ENCODE peak calls at places on chromosomes 5 and 9, in four cellular contexts. One of them, this sample, is unnamed.

GRCh38 chr9:110133608-110134214 is 74.2 kb downstream of the C9orf152 start:
- DNase-seq in activated effector memory CD4-positive, alpha-beta T cell treated with Interleukin-2 at 50 U/mL for 16 hours: no peak
- DNase-seq in GM10248: no peak
- DNase-seq in pons: no peak
- DNase-seq in this sample: no peak

GRCh38 chr9:135410831-135411473 is 68.6 kb upstream of the PPP1R26 start:
- DNase-seq in pons: no peak
- DNase-seq in GM10248: no peak
- DNase-seq in activated effector memory CD4-positive, alpha-beta T cell treated with Interleukin-2 at 50 U/mL for 16 hours: no peak
- DNase-seq in this sample: no peak

GRCh38 chr5:100517301-100517974 is 17.7 kb upstream of the FAM174A start:
- DNase-seq in GM10248: no peak
- DNase-seq in pons: no peak
- DNase-seq in activated effector memory CD4-positive, alpha-beta T cell treated with Interleukin-2 at 50 U/mL for 16 hours: no peak
- DNase-seq in this sample: no peak

GRCh38 chr5:139371482-139372435 is 11.3 kb downstream of the SLC23A1 start:
- DNase-seq in GM10248: no peak
- DNase-seq in activated effector memory CD4-positive, alpha-beta T cell treated with Interleukin-2 at 50 U/mL for 16 hours: no peak
- DNase-seq in pons: no peak
- DNase-seq in this sample: no peak

GRCh38 chr5:126656397-126657007 is 55.8 kb downstream of the PHAX start:
- DNase-seq in pons: peak
- DNase-seq in activated effector memory CD4-positive, alpha-beta T cell treated with Interleukin-2 at 50 U/mL for 16 hours: no peak
- DNase-seq in GM10248: peak
- DNase-seq in this sample: peak

GRCh38 chr9:129720181-129720864 is 32.5 kb downstream of the PTGES start:
- DNase-seq in pons: no peak
- DNase-seq in GM10248: no peak
- DNase-seq in activated effector memory CD4-positive, alpha-beta T cell treated with Interleukin-2 at 50 U/mL for 16 hours: no peak
- DNase-seq in this sample: no peak

GRCh38 chr9:85108806-85109205 is 439.3 kb downstream of the NTRK2 start:
- DNase-seq in activated effector memory CD4-positive, alpha-beta T cell treated with Interleukin-2 at 50 U/mL for 16 hours: no peak
- DNase-seq in pons: no peak
- DNase-seq in GM10248: no peak
- DNase-seq in this sample: no peak

GRCh38 chr5:27810458-27810857 is 772.1 kb upstream of the CDH9 start:
- DNase-seq in GM10248: no peak
- DNase-seq in activated effector memory CD4-positive, alpha-beta T cell treated with Interleukin-2 at 50 U/mL for 16 hours: no peak
- DNase-seq in pons: no peak
- DNase-seq in this sample: no peak

GRCh38 chr5:108141676-108142075 is 240.2 kb downstream of the FBXL17 start:
- DNase-seq in activated effector memory CD4-positive, alpha-beta T cell treated with Interleukin-2 at 50 U/mL for 16 hours: no peak
- DNase-seq in pons: no peak
- DNase-seq in GM10248: peak
- DNase-seq in this sample: no peak